ENCODE peak calls at places on chromosomes 3 and 15, in four cellular contexts. E is GM13976, I is mesothelial cell of epicardium, F is GM03348. T is an unnamed sample.

GRCh38 chr3:54649551-54649950 is 278.3 kb downstream of the LRTM1 start:
- DNase-seq in F (no peak), E (no peak), I (no peak), T (no peak)

GRCh38 chr3:190430906-190431305 is 18.8 kb downstream of the TMEM207 start:
- DNase-seq in F (no peak), E (no peak), I (no peak), T (no peak)

GRCh38 chr15:63491979-63492378 is 12.4 kb upstream of the USP3 start:
- DNase-seq in I (no peak), E (no peak), F (no peak), T (no peak)

GRCh38 chr3:123642182-123642956 is 57.5 kb upstream of the HACD2 start:
- DNase-seq in E (peak; percentile 81), I (no peak), F (peak; percentile 84), T (peak; percentile 79)

GRCh38 chr15:60077581-60078359 is 73.7 kb downstream of the FOXB1 start:
- DNase-seq in I (no peak), F (no peak), E (no peak), T (no peak)

GRCh38 chr15:71094137-71094536 is 21.1 kb upstream of the THSD4 start:
- DNase-seq in I (no peak), F (no peak), E (no peak), T (no peak)

GRCh38 chr3:124663690-124664089 is 66.6 kb upstream of the UMPS start:
- DNase-seq in I (no peak), E (no peak), F (peak; percentile 33), T (no peak)

GRCh38 chr15:97875513-97876285 is 84.8 kb upstream of the ARRDC4 start:
- DNase-seq in E (no peak), F (no peak), I (no peak), T (no peak)

GRCh38 chr15:89912674-89913396 is at the start of gene ARPIN:
- DNase-seq in F (peak; percentile 87), E (no peak), I (peak; percentile 50), T (no peak)

GRCh38 chr3:107662586-107662985 is 139.8 kb downstream of the BBX start:
- DNase-seq in I (no peak), E (no peak), F (no peak), T (no peak)

GRCh38 chr3:43285644-43286043 is 696 bp upstream of the SNRK start:
- DNase-seq in I (no peak), F (no peak), E (no peak), T (no peak)

GRCh38 chr3:64289622-64290021 is 64.4 kb upstream of the PRICKLE2 start:
- DNase-seq in I (no peak), E (no peak), F (no peak), T (no peak)

GRCh38 chr15:82543155-82543554 is 2.9 kb upstream of the RPS17 start:
- DNase-seq in E (no peak), I (no peak), F (peak; percentile 72), T (no peak)

GRCh38 chr15:41125950-41126642 is 10.0 kb upstream of the INO80 start:
- DNase-seq in F (no peak), E (no peak), I (no peak), T (no peak)

GRCh38 chr3:74124716-74125115 is 489.7 kb downstream of the CNTN3 start:
- DNase-seq in E (no peak), I (no peak), F (no peak), T (no peak)

GRCh38 chr15:48367483-48367882 is 36.3 kb downstream of the DUT start:
- DNase-seq in F (no peak), I (no peak), E (no peak), T (no peak)

GRCh38 chr15:83206387-83206970 is 1.1 kb downstream of the HDGFL3 start:
- DNase-seq in E (peak; percentile 22), I (no peak), F (no peak), T (no peak)

GRCh38 chr3:155293518-155293917 is at the start of gene STRIT1:
- DNase-seq in E (no peak), F (no peak), I (no peak), T (no peak)

GRCh38 chr15:96207377-96208006 is 123.0 kb upstream of the NR2F2 start:
- DNase-seq in E (no peak), F (no peak), I (no peak), T (no peak)